ENCODE peak calls at places on chromosomes 6 and 20, in six cellular contexts. One of them, this sample, is unnamed.

GRCh38 chr6:167245586-167245985 is 45.5 kb upstream of the UNC93A start:
- DNase-seq in ovary: no peak
- DNase-seq in foreskin fibroblast: no peak
- DNase-seq in psoas muscle: no peak
- DNase-seq in epithelial cell of proximal tubule: no peak
- DNase-seq in fibroblast of lung: no peak
- DNase-seq in this sample: no peak

GRCh38 chr6:90860822-90861601 is 274.1 kb upstream of the MAP3K7 start:
- DNase-seq in ovary: no peak
- DNase-seq in fibroblast of lung: peak
- DNase-seq in foreskin fibroblast: no peak
- DNase-seq in epithelial cell of proximal tubule: no peak
- DNase-seq in psoas muscle: no peak
- DNase-seq in this sample: no peak

GRCh38 chr20:57509665-57510237 is 15.2 kb downstream of the CTCFL start:
- DNase-seq in ovary: no peak
- DNase-seq in fibroblast of lung: no peak
- DNase-seq in psoas muscle: no peak
- DNase-seq in epithelial cell of proximal tubule: no peak
- DNase-seq in foreskin fibroblast: no peak
- DNase-seq in this sample: no peak

GRCh38 chr6:1255646-1256365 is 56.1 kb upstream of the FOXQ1 start:
- DNase-seq in epithelial cell of proximal tubule: no peak
- DNase-seq in psoas muscle: no peak
- DNase-seq in ovary: no peak
- DNase-seq in fibroblast of lung: peak
- DNase-seq in foreskin fibroblast: peak
- DNase-seq in this sample: no peak

GRCh38 chr6:45556828-45557227 is 179.1 kb upstream of the SUPT3H start:
- DNase-seq in epithelial cell of proximal tubule: no peak
- DNase-seq in ovary: peak
- DNase-seq in foreskin fibroblast: no peak
- DNase-seq in fibroblast of lung: no peak
- DNase-seq in psoas muscle: no peak
- DNase-seq in this sample: no peak

GRCh38 chr20:10927011-10927583 is 253.3 kb upstream of the JAG1 start:
- DNase-seq in ovary: no peak
- DNase-seq in foreskin fibroblast: no peak
- DNase-seq in psoas muscle: no peak
- DNase-seq in epithelial cell of proximal tubule: no peak
- DNase-seq in fibroblast of lung: no peak
- DNase-seq in this sample: no peak

GRCh38 chr6:54722328-54722727 is 124.2 kb upstream of the FAM83B start:
- DNase-seq in epithelial cell of proximal tubule: peak
- DNase-seq in ovary: no peak
- DNase-seq in fibroblast of lung: no peak
- DNase-seq in foreskin fibroblast: no peak
- DNase-seq in psoas muscle: no peak
- DNase-seq in this sample: no peak

GRCh38 chr6:156955494-156956183 is 178.5 kb downstream of the ARID1B start:
- DNase-seq in fibroblast of lung: no peak
- DNase-seq in foreskin fibroblast: no peak
- DNase-seq in ovary: no peak
- DNase-seq in epithelial cell of proximal tubule: no peak
- DNase-seq in psoas muscle: peak
- DNase-seq in this sample: no peak

GRCh38 chr6:51675551-51676275 is 411.7 kb downstream of the PKHD1 start:
- DNase-seq in psoas muscle: no peak
- DNase-seq in foreskin fibroblast: no peak
- DNase-seq in epithelial cell of proximal tubule: no peak
- DNase-seq in ovary: no peak
- DNase-seq in fibroblast of lung: no peak
- DNase-seq in this sample: no peak

GRCh38 chr20:35561268-35561667 is 19.4 kb downstream of the ERGIC3 start:
- DNase-seq in foreskin fibroblast: peak
- DNase-seq in ovary: no peak
- DNase-seq in fibroblast of lung: peak
- DNase-seq in psoas muscle: peak
- DNase-seq in epithelial cell of proximal tubule: no peak
- DNase-seq in this sample: no peak

GRCh38 chr6:53691667-53692133 is 26.1 kb upstream of the KLHL31 start:
- DNase-seq in fibroblast of lung: no peak
- DNase-seq in epithelial cell of proximal tubule: no peak
- DNase-seq in psoas muscle: no peak
- DNase-seq in ovary: no peak
- DNase-seq in foreskin fibroblast: no peak
- DNase-seq in this sample: no peak

GRCh38 chr6:105509506-105510331 is 106.8 kb upstream of the PREP start:
- DNase-seq in epithelial cell of proximal tubule: no peak
- DNase-seq in fibroblast of lung: peak
- DNase-seq in ovary: peak
- DNase-seq in foreskin fibroblast: no peak
- DNase-seq in psoas muscle: peak
- DNase-seq in this sample: no peak

GRCh38 chr6:19999319-20000191 is 162.4 kb downstream of the ID4 start:
- DNase-seq in ovary: no peak
- DNase-seq in foreskin fibroblast: no peak
- DNase-seq in psoas muscle: no peak
- DNase-seq in epithelial cell of proximal tubule: no peak
- DNase-seq in fibroblast of lung: no peak
- DNase-seq in this sample: no peak

GRCh38 chr6:43074847-43075741 is 1.0 kb upstream of the PTK7 start:
- DNase-seq in foreskin fibroblast: peak
- DNase-seq in epithelial cell of proximal tubule: no peak
- DNase-seq in fibroblast of lung: peak
- DNase-seq in psoas muscle: no peak
- DNase-seq in ovary: peak
- DNase-seq in this sample: no peak

GRCh38 chr6:112086744-112087135 is 542 bp downstream of the TUBE1 start:
- DNase-seq in ovary: no peak
- DNase-seq in foreskin fibroblast: peak
- DNase-seq in psoas muscle: no peak
- DNase-seq in epithelial cell of proximal tubule: peak
- DNase-seq in fibroblast of lung: peak
- DNase-seq in this sample: no peak

GRCh38 chr20:51221791-51222408 is 199.0 kb upstream of the KCNG1 start:
- DNase-seq in psoas muscle: peak
- DNase-seq in ovary: no peak
- DNase-seq in fibroblast of lung: peak
- DNase-seq in epithelial cell of proximal tubule: no peak
- DNase-seq in foreskin fibroblast: peak
- DNase-seq in this sample: no peak

GRCh38 chr20:52783769-52784168 is 188.4 kb upstream of the TSHZ2 start:
- DNase-seq in epithelial cell of proximal tubule: no peak
- DNase-seq in foreskin fibroblast: no peak
- DNase-seq in fibroblast of lung: peak
- DNase-seq in ovary: no peak
- DNase-seq in psoas muscle: no peak
- DNase-seq in this sample: no peak

GRCh38 chr6:11772109-11772830 is 6.3 kb downstream of the ADTRP start:
- DNase-seq in fibroblast of lung: peak
- DNase-seq in psoas muscle: no peak
- DNase-seq in epithelial cell of proximal tubule: peak
- DNase-seq in foreskin fibroblast: peak
- DNase-seq in ovary: no peak
- DNase-seq in this sample: no peak

GRCh38 chr6:35725721-35726438 is 11.0 kb upstream of the ARMC12 start:
- DNase-seq in epithelial cell of proximal tubule: no peak
- DNase-seq in psoas muscle: peak
- DNase-seq in fibroblast of lung: peak
- DNase-seq in ovary: peak
- DNase-seq in foreskin fibroblast: peak
- DNase-seq in this sample: peak

GRCh38 chr6:128024976-128025375 is 124.1 kb upstream of the THEMIS start:
- DNase-seq in ovary: no peak
- DNase-seq in psoas muscle: no peak
- DNase-seq in fibroblast of lung: no peak
- DNase-seq in epithelial cell of proximal tubule: no peak
- DNase-seq in foreskin fibroblast: no peak
- DNase-seq in this sample: no peak

GRCh38 chr6:2542858-2543218 is 207.9 kb downstream of the MYLK4 start:
- DNase-seq in fibroblast of lung: peak
- DNase-seq in epithelial cell of proximal tubule: peak
- DNase-seq in foreskin fibroblast: no peak
- DNase-seq in ovary: no peak
- DNase-seq in psoas muscle: no peak
- DNase-seq in this sample: no peak

GRCh38 chr6:36659271-36659670 is 19.2 kb upstream of the CDKN1A start:
- DNase-seq in foreskin fibroblast: peak
- DNase-seq in ovary: no peak
- DNase-seq in fibroblast of lung: peak
- DNase-seq in psoas muscle: no peak
- DNase-seq in epithelial cell of proximal tubule: no peak
- DNase-seq in this sample: no peak

GRCh38 chr6:15077006-15077405 is 168.9 kb upstream of the JARID2 start:
- DNase-seq in psoas muscle: no peak
- DNase-seq in fibroblast of lung: no peak
- DNase-seq in epithelial cell of proximal tubule: peak
- DNase-seq in ovary: no peak
- DNase-seq in foreskin fibroblast: no peak
- DNase-seq in this sample: no peak

GRCh38 chr6:15073344-15073789 is 172.5 kb upstream of the JARID2 start:
- DNase-seq in ovary: no peak
- DNase-seq in fibroblast of lung: no peak
- DNase-seq in psoas muscle: no peak
- DNase-seq in epithelial cell of proximal tubule: no peak
- DNase-seq in foreskin fibroblast: no peak
- DNase-seq in this sample: no peak

GRCh38 chr6:15074806-15075205 is 171.1 kb upstream of the JARID2 start:
- DNase-seq in psoas muscle: no peak
- DNase-seq in ovary: no peak
- DNase-seq in epithelial cell of proximal tubule: no peak
- DNase-seq in foreskin fibroblast: no peak
- DNase-seq in fibroblast of lung: no peak
- DNase-seq in this sample: no peak

GRCh38 chr6:15076565-15076964 is 169.3 kb upstream of the JARID2 start:
- DNase-seq in foreskin fibroblast: no peak
- DNase-seq in fibroblast of lung: no peak
- DNase-seq in psoas muscle: no peak
- DNase-seq in ovary: no peak
- DNase-seq in epithelial cell of proximal tubule: no peak
- DNase-seq in this sample: no peak

GRCh38 chr6:15073883-15074465 is 171.9 kb upstream of the JARID2 start:
- DNase-seq in ovary: no peak
- DNase-seq in fibroblast of lung: no peak
- DNase-seq in foreskin fibroblast: no peak
- DNase-seq in epithelial cell of proximal tubule: no peak
- DNase-seq in psoas muscle: no peak
- DNase-seq in this sample: no peak
- H3K4me3 ChIP-seq in ovary: no peak
- H3K4me3 ChIP-seq in fibroblast of lung: no peak
- H3K4me3 ChIP-seq in foreskin fibroblast: no peak
- H3K4me3 ChIP-seq in epithelial cell of proximal tubule: no peak
- H3K4me3 ChIP-seq in psoas muscle: no peak
- H3K4me3 ChIP-seq in this sample: no peak

DNA sequence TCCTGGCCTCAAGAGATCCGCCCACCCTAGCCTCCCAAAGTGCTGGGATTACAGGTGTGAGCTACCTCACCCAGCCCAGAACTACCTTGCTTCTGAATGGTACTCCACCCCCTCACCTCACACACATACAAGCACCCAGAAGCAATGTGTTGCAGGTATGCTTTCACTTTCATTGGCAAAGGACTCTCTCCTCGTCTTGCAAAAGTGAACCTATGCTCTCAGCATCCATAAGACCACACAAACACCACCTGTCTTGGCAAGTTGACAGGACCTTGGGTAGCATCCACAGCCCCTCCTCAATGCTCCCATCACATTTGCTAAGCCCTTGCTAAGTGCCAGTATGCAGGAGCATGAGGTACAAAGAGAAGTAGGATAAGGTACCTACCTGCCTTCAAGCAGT is 3.7 kb downstream of the KIF13A start:
- DNase-seq in epithelial cell of proximal tubule: no peak
- DNase-seq in foreskin fibroblast: no peak
- DNase-seq in psoas muscle: no peak
- DNase-seq in fibroblast of lung: no peak
- DNase-seq in ovary: no peak
- DNase-seq in this sample: no peak
- H3K4me3 ChIP-seq in epithelial cell of proximal tubule: no peak
- H3K4me3 ChIP-seq in foreskin fibroblast: no peak
- H3K4me3 ChIP-seq in psoas muscle: peak
- H3K4me3 ChIP-seq in fibroblast of lung: no peak
- H3K4me3 ChIP-seq in ovary: no peak
- H3K4me3 ChIP-seq in this sample: no peak

DNA sequence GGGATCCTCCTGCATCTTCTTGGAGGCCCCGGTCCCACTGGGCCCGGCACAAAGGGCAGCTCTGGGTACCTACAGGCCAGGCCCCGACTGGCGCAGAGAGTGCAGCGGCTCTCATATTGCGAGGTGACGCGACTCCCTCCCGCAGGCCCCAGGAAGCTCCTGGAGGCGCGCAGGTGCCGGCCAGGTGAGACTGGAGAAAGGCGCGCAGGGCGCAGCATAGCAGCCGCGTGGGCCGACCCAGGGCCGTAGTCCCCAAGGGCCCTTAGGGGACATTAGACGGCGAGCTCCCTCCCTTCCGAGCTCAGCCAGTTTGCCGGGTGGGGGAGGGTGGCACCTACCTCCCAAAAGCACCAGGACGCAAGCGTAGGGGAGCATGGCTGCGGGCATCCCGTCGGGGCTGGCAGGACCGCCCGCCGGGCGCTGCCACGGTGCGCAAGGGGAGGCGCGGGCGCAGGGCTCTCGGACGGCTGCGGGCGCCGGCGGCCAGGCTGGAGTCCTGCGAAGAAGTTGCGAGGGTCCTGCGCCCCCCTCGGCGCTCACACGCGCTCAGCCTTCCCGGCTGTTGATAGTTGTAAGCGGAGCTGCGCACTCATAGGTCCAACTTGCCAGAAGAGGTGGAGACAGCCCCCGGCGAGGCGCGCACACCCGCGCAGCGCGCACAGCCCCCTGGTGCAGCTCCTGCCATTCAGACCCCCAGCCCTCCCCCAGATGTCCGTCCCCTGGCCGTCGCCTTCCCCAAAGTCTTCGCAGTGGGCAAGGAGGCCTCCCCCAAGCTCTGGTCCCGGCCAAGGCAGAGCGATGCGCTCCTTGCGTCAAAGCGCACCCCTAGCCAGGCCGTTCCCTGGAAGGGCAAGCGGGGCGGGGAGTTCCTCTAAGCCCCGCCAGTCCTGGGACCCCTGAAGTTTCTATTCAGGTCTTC is 619 bp downstream of the APCDD1L start:
- DNase-seq in foreskin fibroblast: peak
- DNase-seq in fibroblast of lung: peak
- DNase-seq in epithelial cell of proximal tubule: no peak
- DNase-seq in psoas muscle: no peak
- DNase-seq in ovary: no peak
- DNase-seq in this sample: peak
- H3K4me3 ChIP-seq in foreskin fibroblast: peak
- H3K4me3 ChIP-seq in fibroblast of lung: peak
- H3K4me3 ChIP-seq in epithelial cell of proximal tubule: peak
- H3K4me3 ChIP-seq in psoas muscle: peak
- H3K4me3 ChIP-seq in ovary: no peak
- H3K4me3 ChIP-seq in this sample: peak

DNA sequence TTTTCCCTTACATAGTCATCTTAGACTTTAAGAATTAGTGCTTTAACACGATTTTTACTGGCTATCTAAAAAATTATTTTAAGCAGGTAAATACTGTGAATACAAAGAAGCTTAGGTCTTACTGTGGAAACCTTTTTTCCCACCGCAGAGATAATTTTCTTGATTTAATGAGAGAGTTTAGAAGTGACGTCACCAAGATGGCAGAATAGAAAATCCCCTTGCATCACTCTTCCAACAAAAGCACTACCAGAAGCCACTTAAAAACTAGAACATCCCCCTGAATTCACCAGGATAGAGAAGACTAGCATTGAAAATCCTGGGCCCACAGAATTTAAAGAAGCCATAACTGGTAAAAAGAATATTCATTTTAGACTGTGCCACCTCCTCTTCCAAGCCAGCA is 375.4 kb upstream of the PTCHD4 start:
- DNase-seq in psoas muscle: no peak
- DNase-seq in ovary: no peak
- DNase-seq in fibroblast of lung: no peak
- DNase-seq in epithelial cell of proximal tubule: no peak
- DNase-seq in foreskin fibroblast: no peak
- DNase-seq in this sample: no peak
- H3K4me3 ChIP-seq in psoas muscle: no peak
- H3K4me3 ChIP-seq in ovary: no peak
- H3K4me3 ChIP-seq in fibroblast of lung: no peak
- H3K4me3 ChIP-seq in epithelial cell of proximal tubule: no peak
- H3K4me3 ChIP-seq in foreskin fibroblast: no peak
- H3K4me3 ChIP-seq in this sample: no peak

This sample was measured in lower leg skin.